ENCODE peak calls at places on chromosomes 11 and 22, in eight cellular contexts. C is GM20000, V is fibroblast of mammary gland, S is Caco-2, K is RWPE1, A is kidney epithelial cell, T is heart right ventricle, J is lower lobe of right lung. R is an unnamed sample.

GRCh38 chr11:17415523-17416104 is 27.2 kb upstream of the KCNJ11 start:
- DNase-seq in K (no peak), S (no peak), J (peak), A (no peak), T (no peak), C (no peak), V (no peak), R (no peak)

GRCh38 chr11:63961608-63962412 is 12.6 kb upstream of the COX8A start:
- DNase-seq in S (peak), C (no peak), T (no peak), V (peak), A (no peak), K (peak), J (no peak), R (peak)

GRCh38 chr11:61956191-61957027 is 6.3 kb downstream of the BEST1 start:
- DNase-seq in J (no peak), K (no peak), C (no peak), S (no peak), T (no peak), A (no peak), V (no peak), R (no peak)

GRCh38 chr11:11553595-11553994 is 68.2 kb downstream of the GALNT18 start:
- DNase-seq in T (peak), K (no peak), A (no peak), J (no peak), V (no peak), C (no peak), S (no peak), R (no peak)

GRCh38 chr11:5701184-5701583 is 11.6 kb downstream of the TRIM22 start:
- DNase-seq in S (no peak), A (no peak), V (no peak), K (no peak), C (no peak), T (no peak), J (no peak), R (no peak)

GRCh38 chr11:94834931-94835330 is 66.8 kb downstream of the AMOTL1 start:
- DNase-seq in J (no peak), K (no peak), T (no peak), S (no peak), V (peak), A (no peak), C (no peak), R (no peak)

GRCh38 chr22:39148727-39149535 is 3.5 kb downstream of the CBX7 start:
- DNase-seq in C (peak), A (no peak), J (no peak), K (no peak), V (no peak), T (peak), S (no peak), R (peak)

GRCh38 chr11:10659339-10660216 is 34.0 kb downstream of the IRAG1 start:
- DNase-seq in V (peak), S (peak), A (peak), T (no peak), K (peak), J (no peak), C (no peak), R (no peak)

GRCh38 chr11:130212431-130212961 is 52.9 kb downstream of the ST14 start:
- DNase-seq in T (no peak), C (peak), V (no peak), S (peak), A (no peak), K (no peak), J (peak), R (peak)

GRCh38 chr22:38034278-38034882 is 22.8 kb upstream of the PICK1 start:
- DNase-seq in A (peak), T (peak), S (no peak), V (peak), K (peak), J (peak), C (no peak), R (peak)

GRCh38 chr11:5581014-5581413 is 337 bp downstream of the OR52B6 start:
- DNase-seq in K (no peak), A (no peak), T (no peak), S (no peak), V (no peak), C (no peak), J (no peak), R (no peak)

GRCh38 chr11:17238377-17238776 is 30.6 kb upstream of the PIK3C2A start:
- DNase-seq in S (peak), K (no peak), A (no peak), J (no peak), C (no peak), T (no peak), V (no peak), R (no peak)

GRCh38 chr11:67483901-67484665 is 1.3 kb downstream of the AIP start:
- DNase-seq in A (no peak), C (no peak), J (no peak), S (no peak), K (no peak), V (no peak), T (no peak), R (peak)

GRCh38 chr11:68028802-68029475 is 1.5 kb upstream of the NDUFS8 start:
- DNase-seq in V (peak), K (no peak), T (no peak), C (no peak), S (no peak), A (peak), J (no peak), R (no peak)

DNA sequence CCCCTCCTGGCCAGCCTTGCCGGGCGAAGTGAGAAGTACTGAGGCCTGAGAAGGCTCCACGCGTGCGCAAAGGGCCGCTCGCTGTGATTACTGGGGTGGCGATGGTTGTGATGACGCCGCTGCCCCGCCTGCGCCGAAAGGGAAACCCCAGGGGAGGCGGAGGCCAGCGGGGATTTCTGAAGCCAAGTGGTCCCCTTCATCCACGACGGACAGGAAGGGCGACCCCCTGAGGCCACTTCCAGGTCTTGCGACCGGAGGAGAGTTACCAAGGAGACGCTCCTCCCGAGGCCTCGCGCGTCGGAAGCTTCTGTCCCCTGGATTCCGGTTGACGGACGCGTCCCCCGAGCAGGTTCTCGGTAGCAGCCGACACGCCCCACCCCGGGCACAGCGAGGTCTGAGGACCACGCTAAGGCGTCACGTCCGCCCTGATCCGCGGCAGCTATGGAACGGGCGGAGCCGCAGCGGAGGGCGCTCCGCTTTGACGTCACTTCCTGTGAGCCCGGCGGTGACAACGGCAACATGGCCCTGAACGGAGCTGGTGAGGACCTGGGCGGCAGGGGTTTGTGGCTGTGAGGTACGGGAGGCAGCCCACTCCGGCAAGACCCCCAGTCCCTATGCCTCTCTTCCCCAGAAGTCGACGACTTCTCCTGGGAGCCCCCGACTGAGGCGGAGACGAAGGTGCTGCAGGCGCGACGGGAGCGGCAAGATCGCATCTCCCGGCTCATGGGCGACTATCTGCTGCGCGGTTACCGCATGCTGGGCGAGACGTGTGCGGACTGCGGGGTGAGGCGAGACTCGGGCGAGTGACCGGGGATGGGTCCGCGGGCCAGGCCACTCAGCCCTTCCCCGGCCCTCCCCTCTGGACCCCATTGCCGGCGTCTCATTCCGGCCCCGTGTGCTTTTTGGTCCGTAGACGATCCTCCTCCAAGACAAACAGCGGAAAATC is at the start of gene ZNRD2:
- DNase-seq in S (peak), T (peak), A (peak), C (peak), J (peak), V (peak), K (peak), R (peak)
- TF ChIP-seq CTCF in S (peak), T (peak), A (peak), C (peak), J (peak), V (peak), K (peak), R (peak)

GRCh38 chr11:75705541-75705940 is 12.1 kb upstream of the MOGAT2 start:
- DNase-seq in A (no peak), J (no peak), T (no peak), C (no peak), V (no peak), K (no peak), S (no peak), R (no peak)

GRCh38 chr11:75706260-75706729 is 11.3 kb upstream of the MOGAT2 start:
- DNase-seq in S (peak), V (peak), K (peak), J (peak), T (peak), C (peak), A (no peak), R (peak)

GRCh38 chr11:75700940-75701339 is 16.7 kb upstream of the MOGAT2 start:
- DNase-seq in K (no peak), T (no peak), V (no peak), S (no peak), A (no peak), J (no peak), C (no peak), R (no peak)

GRCh38 chr11:75697906-75698563 is 19.6 kb upstream of the MOGAT2 start:
- DNase-seq in A (no peak), S (peak), C (no peak), K (peak), V (no peak), T (no peak), J (no peak), R (no peak)

GRCh38 chr11:75703709-75704237 is 13.9 kb upstream of the MOGAT2 start:
- DNase-seq in T (no peak), J (no peak), K (no peak), S (no peak), C (no peak), V (no peak), A (no peak), R (no peak)
- TF ChIP-seq CTCF in T (no peak), J (no peak), K (no peak), S (no peak), C (no peak), V (no peak), A (no peak), R (no peak)

GRCh38 chr22:25852223-25852622 is 110.2 kb downstream of the MYO18B start:
- DNase-seq in S (no peak), V (no peak), J (no peak), K (no peak), C (no peak), T (no peak), A (no peak), R (no peak)

GRCh38 chr22:25853501-25853900 is 111.5 kb downstream of the MYO18B start:
- DNase-seq in A (no peak), V (no peak), C (no peak), K (no peak), T (no peak), S (no peak), J (no peak), R (no peak)

GRCh38 chr22:25853078-25853477 is 111.1 kb downstream of the MYO18B start:
- DNase-seq in A (no peak), C (no peak), J (no peak), T (no peak), K (no peak), V (peak), S (no peak), R (no peak)

GRCh38 chr22:25849514-25849913 is 107.5 kb downstream of the MYO18B start:
- DNase-seq in C (no peak), V (no peak), S (no peak), K (no peak), A (no peak), T (no peak), J (no peak), R (no peak)

GRCh38 chr22:25853902-25854301 is 111.9 kb downstream of the MYO18B start:
- DNase-seq in T (no peak), K (no peak), J (no peak), S (peak), V (no peak), A (no peak), C (no peak), R (no peak)
- TF ChIP-seq CTCF in T (no peak), K (no peak), J (no peak), S (peak), V (peak), A (peak), C (no peak), R (no peak)

DNA sequence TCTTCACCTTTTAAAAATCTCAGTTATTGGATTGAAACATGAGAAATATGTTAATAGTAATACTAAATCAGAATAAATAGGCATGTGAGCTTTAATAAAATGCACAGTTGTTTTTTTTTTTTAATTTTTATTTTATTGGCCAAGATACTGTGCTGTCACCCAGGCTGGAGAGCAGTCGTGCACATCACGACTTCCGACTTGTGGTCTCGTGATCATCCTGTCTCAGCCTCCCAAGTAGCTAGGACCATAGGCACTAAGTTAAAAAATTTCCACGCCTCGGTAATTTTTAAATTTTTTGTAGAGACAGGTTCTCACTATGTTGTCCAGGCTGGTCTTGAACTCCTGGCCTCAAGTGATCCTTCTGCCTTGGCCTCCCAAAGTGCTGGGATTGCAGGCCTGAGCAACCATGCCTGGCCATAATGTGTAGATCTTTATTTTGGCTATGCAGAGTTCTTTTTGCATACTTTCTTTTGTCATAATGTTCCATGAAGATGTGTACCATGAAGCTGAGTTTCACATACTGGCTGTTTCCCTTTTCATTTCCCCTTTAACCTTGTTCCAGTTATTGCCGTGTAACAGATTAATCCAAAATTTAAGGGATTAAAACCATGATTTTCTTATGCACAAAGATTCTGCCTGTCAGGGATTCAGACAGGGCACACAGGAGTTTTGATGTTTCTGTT is 16.0 kb downstream of the CAPRIN1 start:
- DNase-seq in A (no peak), S (no peak), T (no peak), V (no peak), C (no peak), K (no peak), J (no peak), R (no peak)
- TF ChIP-seq CTCF in A (no peak), S (no peak), T (no peak), V (no peak), C (no peak), K (no peak), J (no peak), R (no peak)

GRCh38 chr22:44728761-44729261 is 23.6 kb upstream of the ARHGAP8 start:
- DNase-seq in C (no peak), S (no peak), J (no peak), A (no peak), K (no peak), T (peak), V (no peak), R (no peak)

GRCh38 chr22:44727709-44728108 is 24.7 kb upstream of the ARHGAP8 start:
- DNase-seq in A (no peak), T (no peak), S (no peak), V (no peak), K (no peak), C (no peak), J (no peak), R (no peak)

GRCh38 chr22:44730034-44730433 is 22.3 kb upstream of the ARHGAP8 start:
- DNase-seq in C (no peak), V (no peak), S (no peak), A (no peak), T (no peak), K (no peak), J (no peak), R (no peak)

GRCh38 chr22:44730490-44731356 is 21.7 kb upstream of the ARHGAP8 start:
- DNase-seq in C (no peak), K (no peak), J (no peak), T (no peak), A (no peak), S (no peak), V (no peak), R (no peak)

DNA sequence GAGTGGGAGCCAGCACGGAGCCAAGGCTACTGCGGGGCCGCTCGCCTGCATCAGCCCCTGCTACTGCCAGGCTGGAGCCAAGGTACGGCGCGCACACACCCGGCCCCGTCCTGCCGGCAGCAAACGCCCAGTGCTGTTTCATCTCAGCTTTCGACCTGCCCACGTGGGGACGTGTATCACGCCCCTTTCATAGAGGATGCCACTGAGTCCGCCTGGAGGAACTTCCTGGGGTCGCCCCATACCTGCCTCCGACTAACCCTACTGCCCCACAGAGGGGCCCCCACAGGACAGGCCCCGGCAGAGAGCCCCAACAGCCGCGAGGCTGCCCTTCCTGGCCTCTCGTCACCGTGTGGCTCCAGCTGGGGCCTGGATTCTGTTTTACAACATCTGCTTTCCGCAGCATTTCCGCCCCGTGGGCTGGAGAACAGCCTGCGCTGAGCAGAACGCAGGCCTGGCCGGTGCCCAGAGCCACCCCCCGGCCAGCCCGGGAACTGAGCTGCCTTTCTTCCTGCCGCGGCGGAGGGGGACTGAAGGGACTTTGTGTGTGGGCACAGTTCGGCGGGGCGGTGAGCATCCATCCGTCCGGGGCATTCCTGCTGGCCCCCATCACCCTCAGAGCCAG is 22.9 kb upstream of the ARHGAP8 start:
- DNase-seq in J (no peak), C (no peak), K (no peak), S (no peak), T (peak), A (no peak), V (peak), R (no peak)
- TF ChIP-seq CTCF in J (no peak), C (no peak), K (no peak), S (no peak), T (no peak), A (peak), V (peak), R (no peak)